ENCODE peak calls at places on chromosomes 1 and 21, in four cellular contexts. T, N, Q and V are unnamed samples.

GRCh38 chr1:226778657-226779058 is 39.6 kb upstream of the ITPKB start:
- DNase-seq in T (no peak), N (no peak), Q (peak), V (no peak)

GRCh38 chr1:94104776-94105462 is 16.0 kb downstream of the ABCA4 start:
- DNase-seq in T (no peak), N (no peak), Q (no peak), V (no peak)

GRCh38 chr21:42731264-42732032 is 78.0 kb downstream of the PDE9A start:
- DNase-seq in T (no peak), N (no peak), Q (peak), V (no peak)

GRCh38 chr1:206792939-206793607 is 20.8 kb upstream of the IL10 start:
- DNase-seq in T (no peak), N (no peak), Q (no peak), V (no peak)

GRCh38 chr1:97499667-97500066 is 421.2 kb downstream of the DPYD start:
- DNase-seq in T (no peak), N (no peak), Q (no peak), V (no peak)

GRCh38 chr1:24018611-24019580 is 38.8 kb upstream of the SRSF10 start:
- DNase-seq in T (peak), N (peak), Q (peak), V (peak)

GRCh38 chr1:170125269-170125668 is 20.5 kb upstream of the NTMT2 start:
- DNase-seq in T (no peak), N (no peak), Q (no peak), V (no peak)

GRCh38 chr1:199129247-199129646 is 490.4 kb downstream of the PTPRC start:
- DNase-seq in T (no peak), N (no peak), Q (no peak), V (no peak)

GRCh38 chr1:16088351-16088911 is 15.0 kb upstream of the FAM131C start:
- DNase-seq in T (no peak), N (no peak), Q (no peak), V (no peak)

GRCh38 chr1:47585141-47585902 is 147.5 kb downstream of the FOXD2 start:
- DNase-seq in T (no peak), N (no peak), Q (no peak), V (peak)

GRCh38 chr1:78053498-78053897 is 7.7 kb downstream of the GIPC2 start:
- DNase-seq in T (no peak), N (no peak), Q (no peak), V (no peak)

GRCh38 chr1:239308701-239309333 is 77.6 kb upstream of the CHRM3 start:
- DNase-seq in T (no peak), N (no peak), Q (peak), V (no peak)

GRCh38 chr1:156616463-156616862 is 2.8 kb upstream of the HAPLN2 start:
- DNase-seq in T (no peak), N (peak), Q (no peak), V (no peak)

GRCh38 chr1:53588053-53588779 is 129.0 kb downstream of the DMRTB1 start:
- DNase-seq in T (no peak), N (no peak), Q (no peak), V (peak)

GRCh38 chr1:174990382-174990999 is 9.3 kb upstream of the CACYBP start:
- DNase-seq in T (peak), N (peak), Q (no peak), V (no peak)

GRCh38 chr1:165441166-165441955 is 3.6 kb downstream of the RXRG start:
- DNase-seq in T (no peak), N (no peak), Q (no peak), V (no peak)

GRCh38 chr1:166960871-166961474 is 14.4 kb downstream of the ILDR2 start:
- DNase-seq in T (no peak), N (no peak), Q (no peak), V (no peak)

GRCh38 chr1:22024485-22025367 is 23.3 kb downstream of the CELA3A start:
- DNase-seq in T (peak), N (peak), Q (peak), V (peak)

GRCh38 chr1:53398585-53399365 is 60.4 kb upstream of the DMRTB1 start:
- DNase-seq in T (no peak), N (no peak), Q (no peak), V (peak)

GRCh38 chr1:26357121-26357602 is 3.2 kb upstream of the CRYBG2 start:
- DNase-seq in T (no peak), N (no peak), Q (peak), V (no peak)

GRCh38 chr1:181139631-181140051 is 51.1 kb downstream of the IER5 start:
- DNase-seq in T (no peak), N (no peak), Q (no peak), V (peak)

GRCh38 chr1:28236656-28237331 is 870 bp downstream of the ATP5IF1 start:
- DNase-seq in T (no peak), N (peak), Q (no peak), V (no peak)

GRCh38 chr1:180169641-180170155 is 15.0 kb downstream of the QSOX1 start:
- DNase-seq in T (no peak), N (no peak), Q (no peak), V (peak)

GRCh38 chr1:187655163-187655562 is 826.4 kb downstream of the PLA2G4A start:
- DNase-seq in T (no peak), N (no peak), Q (no peak), V (no peak)

GRCh38 chr1:36781098-36781497 is 253.2 kb downstream of the GRIK3 start:
- DNase-seq in T (no peak), N (no peak), Q (no peak), V (no peak)

GRCh38 chr1:226956942-226957713 is 17.0 kb downstream of the COQ8A start:
- DNase-seq in T (no peak), N (no peak), Q (no peak), V (no peak)

GRCh38 chr1:234944439-234945369 is 183.9 kb downstream of the TOMM20 start:
- DNase-seq in T (no peak), N (no peak), Q (no peak), V (no peak)

GRCh38 chr1:21814241-21814918 is 2.3 kb downstream of the LDLRAD2 start:
- DNase-seq in T (no peak), N (peak), Q (peak), V (no peak)

GRCh38 chr1:109482796-109483638 is 688 bp upstream of the ATXN7L2 start:
- DNase-seq in T (no peak), N (peak), Q (no peak), V (peak)

GRCh38 chr1:20216574-20216973 is 30.3 kb upstream of the PLA2G2C start:
- DNase-seq in T (no peak), N (peak), Q (peak), V (no peak)

GRCh38 chr1:90381598-90381997 is 335.5 kb downstream of the BARHL2 start:
- DNase-seq in T (no peak), N (no peak), Q (no peak), V (no peak)

GRCh38 chr1:98406346-98407088 is 255.0 kb upstream of the SNX7 start:
- DNase-seq in T (no peak), N (no peak), Q (no peak), V (no peak)

GRCh38 chr1:48039088-48040049 is 42.2 kb upstream of the TRABD2B start:
- DNase-seq in T (no peak), N (no peak), Q (no peak), V (no peak)

DNA sequence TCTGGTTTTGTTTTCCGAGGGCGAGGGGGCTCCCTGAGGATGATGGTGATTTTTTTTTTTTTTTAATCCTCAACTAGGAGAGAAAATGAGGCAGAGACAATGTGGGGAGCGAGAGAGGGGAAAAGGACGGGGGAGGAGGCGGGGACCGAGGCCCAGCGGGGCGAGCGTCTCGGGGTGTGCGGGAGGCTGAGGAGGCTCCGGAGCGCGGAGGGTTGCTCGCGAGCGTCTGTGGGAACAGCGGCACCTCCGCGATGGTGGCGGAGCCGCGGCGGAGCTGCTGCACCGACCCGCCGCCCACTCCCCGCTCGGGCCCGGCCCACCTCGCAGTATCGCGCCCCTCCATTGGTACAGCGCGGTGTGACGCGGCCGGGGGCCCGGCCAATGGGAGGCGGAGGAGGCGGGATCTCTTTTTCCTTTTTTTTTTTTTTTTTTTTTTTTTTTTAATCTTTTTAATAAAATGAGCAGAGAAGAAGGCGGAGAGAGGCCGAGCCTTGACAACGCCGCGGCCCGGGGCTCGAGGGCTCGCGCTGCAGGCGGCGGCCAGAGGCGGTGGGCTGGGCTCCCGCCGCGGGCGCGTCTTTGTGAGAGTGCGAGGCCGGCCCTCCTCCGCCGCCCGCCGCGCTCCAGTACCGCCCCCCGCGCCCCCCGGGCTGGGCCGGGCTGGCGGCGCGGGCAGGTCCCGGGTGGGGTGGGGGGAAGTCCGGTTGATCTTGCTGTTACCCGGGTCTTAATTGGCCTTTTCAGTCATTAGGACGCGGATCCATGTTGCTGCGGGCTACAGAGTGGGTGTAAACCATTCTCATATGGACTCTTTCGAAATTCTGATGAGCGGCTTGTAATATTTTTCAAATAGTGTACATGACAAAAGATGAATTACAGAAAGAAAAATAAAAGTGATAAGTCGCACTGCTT is at the start of gene RERE:
- DNase-seq in T (peak), N (peak), Q (peak), V (peak)
- TF ChIP-seq EP300 in T (no peak), N (peak), Q (no peak), V (no peak)

GRCh38 chr1:222465211-222466041 is 82.5 kb downstream of the HHIPL2 start:
- DNase-seq in T (peak), N (peak), Q (peak), V (peak)
- TF ChIP-seq EP300 in T (no peak), N (peak), Q (no peak), V (no peak)

GRCh38 chr1:154193821-154194220 is 1.9 kb upstream of the TPM3 start:
- DNase-seq in T (no peak), N (no peak), Q (no peak), V (no peak)

GRCh38 chr1:154186852-154187501 is 4.9 kb downstream of the TPM3 start:
- DNase-seq in T (no peak), N (peak), Q (no peak), V (no peak)

GRCh38 chr1:154192476-154192875 is 576 bp upstream of the TPM3 start:
- DNase-seq in T (no peak), N (no peak), Q (no peak), V (no peak)

GRCh38 chr1:154190550-154190949 is 1.4 kb downstream of the TPM3 start:
- DNase-seq in T (no peak), N (no peak), Q (no peak), V (no peak)

GRCh38 chr1:154191990-154192450 is at the start of gene TPM3:
- DNase-seq in T (no peak), N (no peak), Q (no peak), V (no peak)
- TF ChIP-seq EP300 in T (no peak), N (no peak), Q (no peak), V (no peak)

GRCh38 chr1:85411567-85412312 is 53.2 kb downstream of the DDAH1 start:
- DNase-seq in T (no peak), N (no peak), Q (no peak), V (no peak)
- TF ChIP-seq EP300 in T (no peak), N (no peak), Q (no peak), V (no peak)

GRCh38 chr1:101242331-101243050 is 5.7 kb downstream of the S1PR1 start:
- DNase-seq in T (no peak), N (no peak), Q (no peak), V (no peak)
- TF ChIP-seq EP300 in T (no peak), N (no peak), Q (no peak), V (no peak)

GRCh38 chr1:183218981-183219621 is 33.0 kb downstream of the LAMC2 start:
- DNase-seq in T (no peak), N (no peak), Q (peak), V (no peak)
- TF ChIP-seq EP300 in T (no peak), N (no peak), Q (no peak), V (no peak)